ENCODE peak calls at places on chromosomes 13 and 19, in nine cellular contexts. X is H7; Z is stimulated activated CD4-positive, alpha-beta T cell treated with anti-CD3 and anti-CD28 coated beads, Interleukin-2, amount 100 ng/mL, for 48 hours; H is activated CD8-positive, alpha-beta memory T cell treated with anti-CD3 and anti-CD28 coated beads for 1 hour; D is cardiac muscle cell; K is stimulated activated CD8-positive, alpha-beta memory T cell treated with anti-CD3 and anti-CD28 coated beads, Interleukin-7, amount 100 ng/mL, for 1 hour; V is NCI-H1417; J is NCI-H748 treated with DMSO at 0.1 percent for 48 hours; A is retinal pigment epithelial cell. L is an unnamed sample.

GRCh38 chr19:29841559-29842367 is 30.0 kb downstream of the CCNE1 start:
- DNase-seq in X (peak; percentile 79), Z (no peak), H (no peak), D (peak; percentile 38), K (no peak), V (no peak), J (no peak), A (peak; percentile 63), L (no peak)

GRCh38 chr13:48801255-48801654 is 147.5 kb downstream of the CYSLTR2 start:
- DNase-seq in X (no peak), Z (no peak), H (no peak), D (no peak), K (no peak), V (no peak), J (no peak), A (no peak), L (peak; percentile 84)

GRCh38 chr19:1315470-1316166 is 29.9 kb downstream of the EFNA2 start:
- DNase-seq in X (peak; percentile 97), Z (peak; percentile 22), H (no peak), D (peak; percentile 67), K (no peak), V (peak; percentile 59), J (no peak), A (no peak), L (peak; percentile 99)

GRCh38 chr13:49610176-49610575 is 18.1 kb upstream of the ARL11 start:
- DNase-seq in X (no peak), Z (no peak), H (no peak), D (peak; percentile 93), K (no peak), V (peak; percentile 41), J (peak; percentile 10), A (no peak), L (no peak)

GRCh38 chr13:95698047-95698749 is 21.3 kb downstream of the DNAJC3 start:
- DNase-seq in X (peak; percentile 30), Z (no peak), H (no peak), D (no peak), K (no peak), V (no peak), J (no peak), A (no peak), L (no peak)

GRCh38 chr19:43078311-43078710 is 4.2 kb downstream of the PSG2 start:
- DNase-seq in X (no peak), Z (no peak), H (no peak), D (no peak), K (no peak), V (no peak), J (no peak), A (peak; percentile 49), L (no peak)

GRCh38 chr19:7356899-7357627 is 8.3 kb downstream of the ARHGEF18 start:
- DNase-seq in X (no peak), Z (no peak), H (no peak), D (no peak), K (no peak), V (no peak), J (no peak), A (no peak), L (no peak)

GRCh38 chr13:85806553-85807175 is 7.4 kb upstream of the SLITRK6 start:
- DNase-seq in X (no peak), Z (no peak), H (no peak), D (peak; percentile 72), K (no peak), V (peak; percentile 47), J (peak; percentile 73), A (no peak), L (no peak)

GRCh38 chr19:2462635-2463421 is 6.1 kb upstream of the LMNB2 start:
- DNase-seq in X (peak; percentile 93), Z (no peak), H (no peak), D (peak; percentile 94), K (no peak), V (peak; percentile 77), J (no peak), A (peak; percentile 90), L (peak; percentile 98)

GRCh38 chr19:2240881-2241760 is 4.5 kb downstream of the SF3A2 start:
- DNase-seq in X (no peak), Z (no peak), H (no peak), D (no peak), K (no peak), V (no peak), J (no peak), A (no peak), L (no peak)

GRCh38 chr19:54287456-54287855 is 6.5 kb upstream of the LILRB2 start:
- DNase-seq in X (no peak), Z (no peak), H (no peak), D (no peak), K (no peak), V (no peak), J (no peak), A (no peak), L (no peak)

GRCh38 chr13:107043016-107043957 is 475.4 kb upstream of the ARGLU1 start:
- DNase-seq in X (no peak), Z (no peak), H (no peak), D (no peak), K (no peak), V (no peak), J (no peak), A (no peak), L (no peak)

GRCh38 chr13:84885868-84886267 is 913.4 kb downstream of the SLITRK6 start:
- DNase-seq in X (no peak), Z (no peak), H (no peak), D (no peak), K (no peak), V (no peak), J (no peak), A (no peak), L (no peak)

GRCh38 chr13:19817510-19818158 is 34.9 kb upstream of the PSPC1 start:
- DNase-seq in X (peak; percentile 8), Z (no peak), H (no peak), D (no peak), K (no peak), V (no peak), J (no peak), A (no peak), L (no peak)

GRCh38 chr19:4121815-4122214 is 2.1 kb downstream of the MAP2K2 start:
- DNase-seq in X (no peak), Z (no peak), H (no peak), D (no peak), K (no peak), V (no peak), J (no peak), A (no peak), L (peak; percentile 70)

GRCh38 chr19:5947435-5947834 is 30.5 kb downstream of the RANBP3 start:
- DNase-seq in X (no peak), Z (no peak), H (no peak), D (no peak), K (no peak), V (no peak), J (no peak), A (no peak), L (peak; percentile 92)

GRCh38 chr13:40536443-40537113 is 129.9 kb downstream of the FOXO1 start:
- DNase-seq in X (no peak), Z (no peak), H (no peak), D (no peak), K (no peak), V (no peak), J (no peak), A (no peak), L (peak; percentile 36)

GRCh38 chr19:14028901-14029300 is 953 bp downstream of the RLN3 start:
- DNase-seq in X (no peak), Z (no peak), H (no peak), D (no peak), K (no peak), V (no peak), J (no peak), A (no peak), L (no peak)

GRCh38 chr19:3073159-3073563 is 10.9 kb upstream of the TLE5 start:
- DNase-seq in X (peak; percentile 69), Z (no peak), H (no peak), D (no peak), K (no peak), V (peak; percentile 44), J (no peak), A (peak; percentile 72), L (peak; percentile 79)

GRCh38 chr13:49116873-49117272 is 103.3 kb upstream of the MLNR start:
- DNase-seq in X (no peak), Z (no peak), H (no peak), D (no peak), K (no peak), V (no peak), J (no peak), A (no peak), L (no peak)

GRCh38 chr13:86825410-86825809 is 845.8 kb upstream of the SLITRK5 start:
- DNase-seq in X (no peak), Z (no peak), H (no peak), D (no peak), K (no peak), V (no peak), J (no peak), A (no peak), L (no peak)

GRCh38 chr19:12777217-12778019 is 2.1 kb upstream of the HOOK2 start:
- DNase-seq in X (peak; percentile 96), Z (peak; percentile 84), H (no peak), D (peak; percentile 83), K (peak; percentile 71), V (peak; percentile 88), J (peak; percentile 34), A (no peak), L (peak; percentile 99)

GRCh38 chr19:1882089-1882785 is 3.1 kb downstream of the ABHD17A start:
- DNase-seq in X (no peak), Z (peak; percentile 56), H (peak; percentile 76), D (peak; percentile 43), K (peak; percentile 52), V (no peak), J (no peak), A (no peak), L (peak; percentile 72)

GRCh38 chr13:34747507-34747906 is 194.6 kb upstream of the NBEA start:
- DNase-seq in X (no peak), Z (no peak), H (no peak), D (no peak), K (no peak), V (no peak), J (no peak), A (no peak), L (peak; percentile 6)

GRCh38 chr13:79799466-79799865 is 318.5 kb downstream of the NDFIP2 start:
- DNase-seq in X (no peak), Z (no peak), H (no peak), D (no peak), K (no peak), V (no peak), J (no peak), A (no peak), L (no peak)

GRCh38 chr13:33642374-33643065 is 175.4 kb upstream of the RFC3 start:
- DNase-seq in X (no peak), Z (no peak), H (no peak), D (no peak), K (no peak), V (no peak), J (no peak), A (no peak), L (no peak)

GRCh38 chr19:18211683-18212082 is 7.8 kb upstream of the RAB3A start:
- DNase-seq in X (peak; percentile 27), Z (no peak), H (no peak), D (no peak), K (no peak), V (no peak), J (no peak), A (no peak), L (peak; percentile 4)

GRCh38 chr19:50377051-50377441 is 789 bp downstream of the NR1H2 start:
- DNase-seq in X (peak; percentile 89), Z (peak; percentile 48), H (peak; percentile 27), D (peak; percentile 21), K (no peak), V (peak; percentile 65), J (peak; percentile 84), A (no peak), L (no peak)

GRCh38 chr13:95420501-95420900 is 119.2 kb upstream of the ABCC4 start:
- DNase-seq in X (no peak), Z (no peak), H (no peak), D (no peak), K (no peak), V (no peak), J (no peak), A (no peak), L (no peak)

GRCh38 chr19:31261651-31262331 is 87.4 kb downstream of the TSHZ3 start:
- DNase-seq in X (no peak), Z (no peak), H (no peak), D (no peak), K (no peak), V (no peak), J (no peak), A (no peak), L (no peak)

GRCh38 chr13:30577381-30577780 is 40.3 kb upstream of the USPL1 start:
- DNase-seq in X (no peak), Z (no peak), H (peak; percentile 6), D (no peak), K (no peak), V (no peak), J (no peak), A (peak; percentile 26), L (peak; percentile 64)